ENCODE peak calls at places on chromosomes 2 and 18, in five cellular contexts. G, U, T, L and K are unnamed samples.

GRCh38 chr2:210955591-210955990 is 399.2 kb downstream of the CPS1 start:
- DNase-seq in G (no peak), U (no peak), T (no peak), L (no peak), K (no peak)

GRCh38 chr2:195021704-195022513 is 635.1 kb upstream of the SLC39A10 start:
- DNase-seq in G (no peak), U (no peak), T (no peak), L (no peak), K (no peak)

GRCh38 chr18:71293322-71293721 is 1004.5 kb downstream of the SOCS6 start:
- DNase-seq in G (no peak), U (no peak), T (no peak), L (no peak), K (no peak)

GRCh38 chr2:150872919-150873772 is 385.7 kb upstream of the RND3 start:
- DNase-seq in G (no peak), U (no peak), T (no peak), L (no peak), K (no peak)

GRCh38 chr2:12347049-12347448 is 369.7 kb upstream of the TRIB2 start:
- DNase-seq in G (no peak), U (no peak), T (no peak), L (no peak), K (no peak)

GRCh38 chr2:234033174-234033573 is 17.3 kb upstream of the SPP2 start:
- DNase-seq in G (no peak), U (no peak), T (no peak), L (no peak), K (no peak)

GRCh38 chr2:236583621-236584203 is 14.1 kb downstream of the ACKR3 start:
- DNase-seq in G (no peak), U (no peak), T (no peak), L (no peak), K (no peak)

GRCh38 chr2:26590960-26591618 is 50.1 kb downstream of the CIB4 start:
- DNase-seq in G (peak; percentile 65), U (peak; percentile 13), T (peak; percentile 21), L (no peak), K (no peak)

GRCh38 chr2:98917031-98917459 is 19.0 kb downstream of the CRACDL start:
- DNase-seq in G (no peak), U (no peak), T (peak; percentile 26), L (no peak), K (no peak)